ENCODE peak calls at places on chromosomes 6 and 20, in seven cellular contexts. D, E, T, Z, U, Y and R are unnamed samples.

GRCh38 chr6:5513393-5513792 is 252.1 kb downstream of the FARS2 start:
- DNase-seq in E (no peak), Y (no peak), U (no peak), T (peak; percentile 48), Z (no peak), D (no peak), R (no peak)

GRCh38 chr6:148144917-148145521 is 197.6 kb upstream of the SASH1 start:
- DNase-seq in Z (peak; percentile 31), E (peak; percentile 63), U (no peak), T (peak; percentile 71), Y (peak; percentile 64), D (peak; percentile 32), R (peak; percentile 27)

GRCh38 chr6:34339432-34339831 is 53.0 kb downstream of the NUDT3 start:
- DNase-seq in D (no peak), Y (no peak), E (no peak), T (no peak), U (no peak), Z (no peak), R (no peak)

GRCh38 chr20:37526839-37527637 is 638 bp downstream of the BLCAP start:
- DNase-seq in T (no peak), E (no peak), Y (no peak), U (no peak), D (peak; percentile 49), Z (no peak), R (no peak)

GRCh38 chr6:154488276-154488627 is 22.2 kb downstream of the CNKSR3 start:
- DNase-seq in Y (no peak), T (no peak), D (no peak), Z (no peak), E (no peak), U (no peak), R (no peak)

GRCh38 chr6:41462980-41463930 is 82.9 kb upstream of the FOXP4 start:
- DNase-seq in Y (peak; percentile 77), Z (no peak), T (peak; percentile 89), D (peak; percentile 83), E (peak; percentile 27), U (no peak), R (peak; percentile 74)

GRCh38 chr6:21593412-21593926 is at the start of gene SOX4:
- DNase-seq in U (peak; percentile 88), Y (peak; percentile 92), D (peak; percentile 93), Z (peak; percentile 97), T (peak; percentile 45), E (peak; percentile 93), R (peak; percentile 96)

GRCh38 chr20:44650777-44651493 is 564 bp downstream of the ADA start:
- DNase-seq in U (no peak), D (no peak), E (no peak), Y (no peak), Z (no peak), T (no peak), R (no peak)

GRCh38 chr6:43990627-43991619 is 136.3 kb downstream of the MRPL14 start:
- DNase-seq in Y (peak; percentile 93), E (no peak), D (peak; percentile 83), T (peak; percentile 45), U (no peak), Z (no peak), R (no peak)

GRCh38 chr20:11216451-11217314 is 542.9 kb upstream of the JAG1 start:
- DNase-seq in Z (no peak), D (no peak), T (no peak), E (no peak), U (no peak), Y (peak; percentile 78), R (no peak)

GRCh38 chr6:34338811-34339210 is 53.7 kb downstream of the NUDT3 start:
- DNase-seq in D (no peak), U (no peak), E (no peak), Z (no peak), Y (no peak), T (no peak), R (no peak)

GRCh38 chr6:168838000-168838399 is 397.0 kb downstream of the SMOC2 start:
- DNase-seq in D (peak; percentile 78), T (no peak), U (no peak), E (no peak), Y (no peak), Z (no peak), R (no peak)

GRCh38 chr6:34514593-34515472 is 41.3 kb downstream of the SPDEF start:
- DNase-seq in T (peak; percentile 81), Z (no peak), E (no peak), D (peak; percentile 94), U (no peak), Y (no peak), R (no peak)

GRCh38 chr20:63337786-63338420 is 23.2 kb downstream of the CHRNA4 start:
- DNase-seq in Y (no peak), U (no peak), Z (no peak), E (no peak), D (no peak), T (no peak), R (no peak)

GRCh38 chr6:16676978-16677377 is 84.3 kb downstream of the ATXN1 start:
- DNase-seq in U (no peak), D (no peak), Y (peak; percentile 31), Z (no peak), E (peak; percentile 66), T (no peak), R (no peak)

GRCh38 chr6:42653851-42654250 is 68.5 kb downstream of the PRPH2 start:
- DNase-seq in E (no peak), Z (no peak), D (no peak), U (no peak), T (no peak), Y (no peak), R (no peak)

GRCh38 chr6:56540232-56540631 is 102.5 kb downstream of the DST start:
- DNase-seq in T (no peak), E (no peak), Y (no peak), Z (no peak), D (no peak), U (no peak), R (no peak)

GRCh38 chr6:81808834-81809598 is 56.5 kb upstream of the TENT5A start:
- DNase-seq in Y (no peak), D (no peak), T (no peak), E (no peak), U (no peak), Z (no peak), R (no peak)

GRCh38 chr20:50729925-50730764 is 1.2 kb upstream of the PARD6B start:
- DNase-seq in Y (peak; percentile 55), Z (no peak), U (no peak), D (peak; percentile 28), T (peak; percentile 25), E (no peak), R (no peak)

GRCh38 chr20:1539816-1540215 is 17.7 kb downstream of the SIRPD start:
- DNase-seq in D (no peak), Y (no peak), E (no peak), U (no peak), Z (no peak), T (no peak), R (no peak)

GRCh38 chr6:51855310-51856082 is 231.9 kb downstream of the PKHD1 start:
- DNase-seq in U (peak; percentile 11), E (peak; percentile 41), Y (peak; percentile 79), D (peak; percentile 42), Z (peak; percentile 44), T (peak; percentile 47), R (peak; percentile 83)

GRCh38 chr6:156780117-156780641 is 3.0 kb downstream of the ARID1B start:
- DNase-seq in D (peak; percentile 68), U (peak; percentile 71), T (peak; percentile 81), E (peak; percentile 70), Z (no peak), Y (peak; percentile 91), R (peak; percentile 89)

GRCh38 chr6:40947876-40948514 is 91.0 kb downstream of the UNC5CL start:
- DNase-seq in U (no peak), Y (no peak), D (no peak), T (no peak), Z (no peak), E (no peak), R (no peak)

DNA sequence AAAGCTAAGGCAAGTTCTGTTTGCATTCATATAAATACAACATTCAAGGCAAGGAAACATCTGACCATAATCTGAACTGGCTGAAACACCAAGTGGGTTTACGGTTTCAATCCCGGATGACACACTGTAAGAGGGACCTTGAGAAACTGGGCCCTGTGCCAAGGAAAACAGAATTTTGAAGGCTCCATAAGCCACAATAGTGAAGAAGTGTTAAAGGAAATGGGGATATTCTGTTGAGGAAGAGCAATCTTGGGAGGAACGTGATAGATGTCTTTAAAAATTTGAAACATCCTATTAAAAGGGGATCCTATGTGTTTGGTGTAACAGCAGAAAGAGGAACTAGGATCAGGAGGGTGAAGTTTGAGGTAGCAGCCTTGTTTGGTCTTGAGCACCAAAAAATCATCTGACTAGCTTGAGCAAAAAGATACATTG is 82.4 kb upstream of the TAB2 start:
- DNase-seq in D (no peak), T (no peak), Y (peak; percentile 54), E (peak; percentile 82), U (peak; percentile 69), Z (no peak), R (no peak)
- TF ChIP-seq JUND in D (peak; percentile 55), T (no peak), Y (no peak), E (no peak), U (no peak), Z (no peak), R (no peak)

GRCh38 chr20:34324541-34324940 is 21.4 kb upstream of the AHCY start:
- DNase-seq in T (no peak), E (no peak), Y (no peak), U (no peak), D (no peak), Z (no peak), R (no peak)
- TF ChIP-seq JUND in T (no peak), E (no peak), Y (no peak), U (no peak), D (no peak), Z (no peak), R (no peak)

DNA sequence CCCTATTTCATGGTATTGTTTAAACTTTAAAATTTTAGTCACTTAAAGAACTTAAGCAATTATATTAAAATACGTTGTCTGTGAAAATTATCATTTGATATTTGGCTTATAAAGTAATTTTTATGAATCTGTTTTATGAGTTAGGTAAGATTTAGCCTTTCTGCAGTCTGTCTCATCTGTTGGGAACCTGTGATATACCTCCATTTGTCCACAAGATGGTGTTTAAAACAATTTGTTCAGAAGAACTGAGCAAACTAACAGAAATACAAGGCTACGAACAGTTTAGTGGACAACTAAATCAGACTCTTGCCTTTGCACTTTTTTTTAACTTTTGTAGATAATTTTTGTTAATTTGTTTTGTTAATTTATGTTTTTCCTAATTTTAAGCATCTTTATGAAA is 92.4 kb downstream of the COL9A1 start:
- DNase-seq in Y (peak; percentile 14), Z (no peak), E (no peak), T (peak; percentile 21), U (no peak), D (peak; percentile 17), R (peak; percentile 10)
- TF ChIP-seq JUND in Y (no peak), Z (no peak), E (no peak), T (no peak), U (no peak), D (no peak), R (no peak)

DNA sequence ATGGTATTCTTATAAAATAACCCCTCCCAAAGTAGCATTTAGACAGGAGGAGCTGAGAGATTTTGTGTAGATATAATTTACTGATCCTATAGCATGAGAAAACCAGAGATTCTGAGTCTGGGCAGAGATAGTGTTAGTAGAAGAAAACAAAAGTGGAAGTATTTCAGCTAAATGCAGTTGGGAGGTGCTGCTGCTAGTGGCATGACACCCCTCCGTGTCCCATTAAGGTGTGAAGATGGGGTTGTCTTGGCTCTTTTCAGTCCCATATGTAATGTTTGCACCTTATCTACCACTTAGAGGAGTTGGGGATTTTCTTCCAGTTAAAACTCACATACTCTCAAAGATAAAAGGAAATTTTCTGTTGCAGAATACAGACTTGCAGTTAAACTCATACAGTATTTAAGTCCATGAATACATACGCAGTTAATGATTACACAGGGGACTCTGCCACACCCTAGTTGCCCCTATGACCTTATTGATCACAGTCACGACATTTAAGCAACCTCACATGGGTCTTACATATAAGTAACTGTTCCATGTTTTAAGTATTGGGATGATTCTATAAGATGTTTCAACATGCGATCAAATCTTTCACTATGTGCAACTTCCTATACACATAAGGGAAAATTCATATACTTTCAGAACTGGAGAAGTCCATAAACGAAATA is 11.5 kb downstream of the TAAR2 start:
- DNase-seq in E (no peak), T (no peak), U (no peak), Z (no peak), Y (peak; percentile 33), D (no peak), R (no peak)
- TF ChIP-seq JUND in E (no peak), T (no peak), U (no peak), Z (no peak), Y (no peak), D (no peak), R (no peak)